ENCODE peak calls at places on chromosomes 13 and 19, in six cellular contexts. One of them, this sample, is unnamed.

GRCh38 chr13:101473458-101473857 is 21.0 kb downstream of the ITGBL1 start:
- DNase-seq in PC-3: peak; percentile 64
- DNase-seq in body of pancreas: no peak
- DNase-seq in neural progenitor cell: no peak
- DNase-seq in tibial artery: peak; percentile 62
- DNase-seq in transverse colon: no peak
- DNase-seq in this sample: no peak

GRCh38 chr19:39474139-39474620 is 6.5 kb upstream of the TIMM50 start:
- DNase-seq in tibial artery: peak; percentile 41
- DNase-seq in transverse colon: peak; percentile 50
- DNase-seq in PC-3: peak; percentile 26
- DNase-seq in body of pancreas: peak; percentile 46
- DNase-seq in neural progenitor cell: peak; percentile 77
- DNase-seq in this sample: peak; percentile 78

GRCh38 chr13:108963846-108964600 is 334.6 kb downstream of the MYO16 start:
- DNase-seq in PC-3: peak; percentile 4
- DNase-seq in transverse colon: no peak
- DNase-seq in body of pancreas: no peak
- DNase-seq in tibial artery: no peak
- DNase-seq in neural progenitor cell: no peak
- DNase-seq in this sample: no peak

GRCh38 chr13:49399801-49400472 is 43.9 kb downstream of the CAB39L start:
- DNase-seq in tibial artery: no peak
- DNase-seq in transverse colon: no peak
- DNase-seq in neural progenitor cell: no peak
- DNase-seq in PC-3: peak; percentile 73
- DNase-seq in body of pancreas: no peak
- DNase-seq in this sample: no peak

GRCh38 chr19:33397536-33398360 is 24.2 kb downstream of the CEBPG start:
- DNase-seq in tibial artery: peak; percentile 16
- DNase-seq in PC-3: no peak
- DNase-seq in body of pancreas: peak; percentile 9
- DNase-seq in transverse colon: no peak
- DNase-seq in neural progenitor cell: peak; percentile 66
- DNase-seq in this sample: no peak

GRCh38 chr13:40498461-40498860 is 168.0 kb downstream of the FOXO1 start:
- DNase-seq in tibial artery: no peak
- DNase-seq in body of pancreas: no peak
- DNase-seq in neural progenitor cell: no peak
- DNase-seq in transverse colon: no peak
- DNase-seq in PC-3: no peak
- DNase-seq in this sample: no peak

GRCh38 chr19:12720851-12721655 is 2.7 kb downstream of the TNPO2 start:
- DNase-seq in body of pancreas: peak; percentile 28
- DNase-seq in neural progenitor cell: peak; percentile 47
- DNase-seq in PC-3: peak; percentile 30
- DNase-seq in transverse colon: peak; percentile 34
- DNase-seq in tibial artery: no peak
- DNase-seq in this sample: no peak

GRCh38 chr13:74040200-74040599 is 94.0 kb downstream of the KLF12 start:
- DNase-seq in body of pancreas: peak; percentile 27
- DNase-seq in neural progenitor cell: peak; percentile 89
- DNase-seq in tibial artery: peak; percentile 31
- DNase-seq in transverse colon: peak; percentile 41
- DNase-seq in PC-3: peak; percentile 31
- DNase-seq in this sample: peak; percentile 30

GRCh38 chr19:51271015-51271600 is 20.2 kb downstream of the SIGLECL1 start:
- DNase-seq in PC-3: no peak
- DNase-seq in transverse colon: no peak
- DNase-seq in tibial artery: no peak
- DNase-seq in neural progenitor cell: no peak
- DNase-seq in body of pancreas: no peak
- DNase-seq in this sample: no peak

GRCh38 chr19:3771033-3771905 is 759 bp downstream of the RAX2 start:
- DNase-seq in body of pancreas: no peak
- DNase-seq in PC-3: no peak
- DNase-seq in neural progenitor cell: no peak
- DNase-seq in tibial artery: no peak
- DNase-seq in transverse colon: no peak
- DNase-seq in this sample: no peak

GRCh38 chr19:43430142-43430710 is 15.5 kb downstream of the TEX101 start:
- DNase-seq in PC-3: no peak
- DNase-seq in body of pancreas: no peak
- DNase-seq in neural progenitor cell: no peak
- DNase-seq in tibial artery: no peak
- DNase-seq in transverse colon: peak; percentile 28
- DNase-seq in this sample: no peak

GRCh38 chr13:64332048-64332447 is 2898.1 kb downstream of the PCDH9 start:
- DNase-seq in transverse colon: no peak
- DNase-seq in tibial artery: no peak
- DNase-seq in PC-3: peak; percentile 9
- DNase-seq in neural progenitor cell: no peak
- DNase-seq in body of pancreas: no peak
- DNase-seq in this sample: peak; percentile 74

DNA sequence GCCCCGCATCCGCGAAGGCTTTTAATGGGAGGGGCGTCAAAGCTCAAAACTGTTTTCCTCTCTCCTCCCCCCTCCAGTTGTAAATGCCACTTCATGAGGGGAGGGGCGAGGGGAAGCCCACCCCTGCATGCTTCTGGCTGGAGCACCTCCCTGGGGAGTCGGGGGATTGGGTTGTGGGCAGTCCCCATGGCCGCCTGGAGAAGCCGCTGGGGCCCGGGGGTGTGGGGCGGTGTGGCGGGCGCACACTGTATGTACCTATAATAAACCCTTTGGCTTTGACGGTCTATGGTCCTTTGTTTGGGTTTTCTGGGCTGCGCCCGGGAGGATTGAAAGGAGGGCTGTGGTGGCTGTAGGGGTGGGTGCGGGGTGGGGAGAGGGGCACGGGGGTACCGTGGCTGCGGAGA is 490 bp upstream of the SHKBP1 start:
- DNase-seq in body of pancreas: no peak
- DNase-seq in neural progenitor cell: peak; percentile 36
- DNase-seq in transverse colon: no peak
- DNase-seq in PC-3: no peak
- DNase-seq in tibial artery: no peak
- DNase-seq in this sample: peak; percentile 72
- H3K4me3 ChIP-seq in body of pancreas: peak overlapping the region; percentile 79
- H3K4me3 ChIP-seq in neural progenitor cell: peak overlapping the region; percentile 95
- H3K4me3 ChIP-seq in transverse colon: no peak overlapping the region
- H3K4me3 ChIP-seq in PC-3: peak overlapping the region; percentile 86
- H3K4me3 ChIP-seq in tibial artery: peak overlapping the region; percentile 78
- H3K4me3 ChIP-seq in this sample: peak overlapping the region; percentile 75

DNA sequence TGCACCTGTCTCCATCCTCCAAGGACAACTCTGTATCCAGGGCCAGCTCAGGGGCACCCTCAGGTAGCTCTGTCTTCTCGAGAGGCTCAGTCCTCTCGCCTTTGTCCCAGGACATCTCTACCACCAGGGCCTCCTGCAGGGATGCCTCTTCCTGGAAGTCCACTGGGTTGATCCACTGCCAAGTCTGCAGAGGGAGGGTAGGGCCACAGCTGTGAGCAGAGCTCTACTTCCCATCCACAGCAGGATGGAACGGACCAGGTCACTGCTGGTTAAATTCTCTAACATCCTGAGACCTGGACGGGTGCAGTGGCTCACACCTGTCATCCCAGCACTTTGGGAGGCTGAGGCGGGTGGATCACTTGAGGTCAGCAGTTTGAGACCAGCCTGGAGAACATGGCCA is 26.8 kb downstream of the IL12RB1 start:
- DNase-seq in neural progenitor cell: no peak
- DNase-seq in tibial artery: no peak
- DNase-seq in PC-3: no peak
- DNase-seq in transverse colon: no peak
- DNase-seq in body of pancreas: no peak
- DNase-seq in this sample: no peak
- H3K4me1 ChIP-seq in neural progenitor cell: no peaks in the 10 kb centered on the region
- H3K4me1 ChIP-seq in tibial artery: peaks cover 15% of the 10 kb centered on the region
- H3K4me1 ChIP-seq in PC-3: peaks cover 8% of the 10 kb centered on the region
- H3K4me1 ChIP-seq in transverse colon: peaks cover 13% of the 10 kb centered on the region
- H3K4me1 ChIP-seq in body of pancreas: peaks cover 13% of the 10 kb centered on the region
- H3K4me1 ChIP-seq in this sample: peaks cover 3% of the 10 kb centered on the region

GRCh38 chr19:49441960-49442350 is 628 bp upstream of the SLC17A7 start:
- DNase-seq in transverse colon: no peak
- DNase-seq in PC-3: no peak
- DNase-seq in body of pancreas: no peak
- DNase-seq in tibial artery: no peak
- DNase-seq in neural progenitor cell: no peak
- DNase-seq in this sample: no peak

GRCh38 chr19:49442354-49442753 is 1.0 kb upstream of the SLC17A7 start:
- DNase-seq in neural progenitor cell: peak; percentile 67
- DNase-seq in tibial artery: peak; percentile 69
- DNase-seq in transverse colon: peak; percentile 33
- DNase-seq in body of pancreas: no peak
- DNase-seq in PC-3: peak; percentile 20
- DNase-seq in this sample: peak; percentile 67

GRCh38 chr19:49439841-49440240 is 1.5 kb downstream of the SLC17A7 start:
- DNase-seq in transverse colon: no peak
- DNase-seq in tibial artery: no peak
- DNase-seq in body of pancreas: no peak
- DNase-seq in PC-3: no peak
- DNase-seq in neural progenitor cell: no peak
- DNase-seq in this sample: no peak

GRCh38 chr19:49441210-49441959 is at the start of gene SLC17A7:
- DNase-seq in PC-3: peak; percentile 40
- DNase-seq in body of pancreas: peak; percentile 32
- DNase-seq in transverse colon: peak; percentile 34
- DNase-seq in neural progenitor cell: peak; percentile 86
- DNase-seq in tibial artery: peak; percentile 72
- DNase-seq in this sample: no peak

DNA sequence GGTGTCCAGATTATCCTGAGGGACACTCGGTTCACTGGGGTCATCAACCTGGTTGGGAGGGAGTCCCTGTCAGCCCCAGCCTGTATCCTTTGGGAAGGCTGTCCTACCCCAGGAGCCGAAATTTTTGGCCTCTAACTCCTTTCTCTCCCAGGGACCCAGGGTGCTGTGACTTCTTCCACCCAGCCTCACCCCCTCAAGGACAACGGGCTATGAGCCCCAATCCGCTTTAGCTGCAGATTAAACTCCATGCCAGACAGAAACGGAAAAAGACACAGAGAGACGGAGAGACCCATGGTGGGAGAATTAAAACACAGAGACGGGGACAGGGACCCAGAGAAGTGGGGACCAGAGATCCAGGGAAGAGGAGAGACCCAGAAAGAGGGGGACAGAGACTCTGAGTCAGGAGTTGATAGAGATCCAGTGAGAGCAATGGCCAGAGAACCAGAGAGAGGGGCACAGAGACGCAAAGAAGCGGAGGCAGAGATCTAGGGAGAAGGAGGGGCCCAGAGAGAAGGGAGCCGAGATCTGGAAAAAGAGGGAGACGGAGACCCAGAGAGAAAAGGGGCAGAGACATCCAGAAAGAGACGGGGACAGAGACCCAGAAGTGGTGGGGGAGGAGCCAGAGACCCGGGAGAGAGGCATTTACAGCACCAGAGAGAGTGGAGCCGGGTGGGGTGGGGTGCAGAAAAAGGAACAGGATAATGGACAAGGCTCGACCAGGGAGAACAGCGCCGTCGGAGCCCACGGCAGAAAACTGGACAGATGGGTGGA is 703 bp downstream of the SLC17A7 start:
- DNase-seq in transverse colon: no peak
- DNase-seq in PC-3: no peak
- DNase-seq in body of pancreas: no peak
- DNase-seq in tibial artery: no peak
- DNase-seq in neural progenitor cell: no peak
- DNase-seq in this sample: no peak
- H3K4me3 ChIP-seq in transverse colon: no peak overlapping the region
- H3K4me3 ChIP-seq in PC-3: peak overlapping the region; percentile 7
- H3K4me3 ChIP-seq in body of pancreas: no peak overlapping the region
- H3K4me3 ChIP-seq in tibial artery: peak overlapping the region; percentile 7
- H3K4me3 ChIP-seq in neural progenitor cell: peak overlapping the region; percentile 43
- H3K4me3 ChIP-seq in this sample: no peak overlapping the region

DNA sequence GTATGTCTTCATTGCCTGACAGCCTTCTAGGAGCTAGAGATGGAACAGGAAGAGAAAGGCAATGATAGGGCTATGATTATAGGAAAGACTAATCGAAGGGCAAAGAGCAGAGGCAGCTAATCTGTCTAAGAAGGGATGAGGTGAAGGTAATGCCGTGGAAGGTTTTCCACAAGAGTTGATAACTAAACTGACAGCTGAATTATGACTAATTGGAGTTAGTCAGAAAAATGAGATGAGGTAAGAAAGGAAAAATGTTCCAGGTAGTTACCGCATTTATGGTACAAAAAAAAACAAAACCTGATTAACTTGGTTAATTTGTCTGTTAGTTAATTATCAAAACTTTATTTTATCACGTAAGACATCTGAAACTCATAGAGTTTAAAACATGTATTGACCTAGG is 260.3 kb downstream of the SLITRK6 start:
- DNase-seq in body of pancreas: no peak
- DNase-seq in tibial artery: no peak
- DNase-seq in PC-3: peak; percentile 22
- DNase-seq in transverse colon: no peak
- DNase-seq in neural progenitor cell: no peak
- DNase-seq in this sample: no peak
- H3K4me1 ChIP-seq in body of pancreas: no peaks in the 10 kb centered on the region
- H3K4me1 ChIP-seq in tibial artery: no peaks in the 10 kb centered on the region
- H3K4me1 ChIP-seq in PC-3: peaks cover 20% of the 10 kb centered on the region
- H3K4me1 ChIP-seq in transverse colon: no peaks in the 10 kb centered on the region
- H3K4me1 ChIP-seq in neural progenitor cell: no peaks in the 10 kb centered on the region
- H3K4me1 ChIP-seq in this sample: peaks cover 3% of the 10 kb centered on the region

GRCh38 chr19:17841810-17842662 is 5.7 kb downstream of the JAK3 start:
- DNase-seq in transverse colon: peak; percentile 80
- DNase-seq in tibial artery: peak; percentile 57
- DNase-seq in neural progenitor cell: peak; percentile 97
- DNase-seq in PC-3: peak; percentile 97
- DNase-seq in body of pancreas: peak; percentile 74
- DNase-seq in this sample: peak; percentile 59
- H3K4me3 ChIP-seq in transverse colon: no peak overlapping the region
- H3K4me3 ChIP-seq in tibial artery: peak overlapping the region; percentile 9
- H3K4me3 ChIP-seq in neural progenitor cell: peak overlapping the region; percentile 50
- H3K4me3 ChIP-seq in PC-3: peak overlapping the region; percentile 76
- H3K4me3 ChIP-seq in body of pancreas: no peak overlapping the region
- H3K4me3 ChIP-seq in this sample: no peak overlapping the region

DNA sequence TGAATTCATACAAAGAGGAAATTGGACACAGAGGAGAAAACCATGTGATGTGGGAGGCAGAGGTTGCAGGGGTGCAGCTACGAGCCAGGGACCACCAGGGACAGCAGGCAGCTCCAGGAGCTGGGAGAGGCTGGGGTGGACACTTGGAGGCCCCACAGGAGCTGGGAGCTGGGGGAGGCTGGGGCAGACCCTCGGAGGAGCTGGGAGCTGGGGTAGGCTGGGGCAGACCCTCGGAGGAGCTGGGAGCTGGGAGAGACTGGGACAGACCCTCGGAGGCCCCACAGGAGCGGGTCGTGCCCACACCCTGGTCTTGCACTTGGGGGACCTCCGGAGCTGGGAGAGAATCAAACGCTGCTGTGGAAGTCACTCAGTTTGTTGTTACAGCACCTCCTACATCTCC is 141.7 kb downstream of the SOX1 start:
- DNase-seq in body of pancreas: no peak
- DNase-seq in tibial artery: no peak
- DNase-seq in neural progenitor cell: no peak
- DNase-seq in transverse colon: no peak
- DNase-seq in PC-3: no peak
- DNase-seq in this sample: no peak
- H3K4me1 ChIP-seq in body of pancreas: peaks cover 12% of the 10 kb centered on the region
- H3K4me1 ChIP-seq in tibial artery: no peaks in the 10 kb centered on the region
- H3K4me1 ChIP-seq in neural progenitor cell: peaks cover 62% of the 10 kb centered on the region
- H3K4me1 ChIP-seq in transverse colon: peaks cover 5% of the 10 kb centered on the region
- H3K4me1 ChIP-seq in PC-3: no peaks in the 10 kb centered on the region
- H3K4me1 ChIP-seq in this sample: no peaks in the 10 kb centered on the region

This sample was measured in SJCRH30.